ENCODE peak calls at places on chromosomes 5 and 9, in five cellular contexts. Y is CD4-positive, CD25-positive, alpha-beta regulatory T cell; H is GM12865; U is NCI-H2081; B is stimulated activated CD4-positive, alpha-beta T cell treated with anti-CD3 and anti-CD28 coated beads, Interleukin-4, amount 100 ng/mL, for 4 hours. X is an unnamed sample.

GRCh38 chr5:161340012-161340411 is 206.5 kb downstream of the GABRB2 start:
- DNase-seq in Y (no peak), H (no peak), U (no peak), B (no peak), X (no peak)

GRCh38 chr9:91245432-91246313 is 116.0 kb downstream of the AUH start:
- DNase-seq in Y (peak), H (peak), U (no peak), B (no peak), X (no peak)

GRCh38 chr5:134547579-134547978 is 22.1 kb downstream of the JADE2 start:
- DNase-seq in Y (no peak), H (no peak), U (no peak), B (no peak), X (no peak)

GRCh38 chr9:91056917-91057316 is 255.3 kb downstream of the SYK start:
- DNase-seq in Y (no peak), H (no peak), U (no peak), B (no peak), X (no peak)

GRCh38 chr9:107345327-107345726 is 62.2 kb downstream of the RAD23B start:
- DNase-seq in Y (no peak), H (no peak), U (peak), B (no peak), X (no peak)

GRCh38 chr5:111774525-111774924 is 17.5 kb upstream of the NREP start:
- DNase-seq in Y (no peak), H (peak), U (no peak), B (no peak), X (no peak)

GRCh38 chr9:69388596-69388995 is 63.6 kb downstream of the ENTREP1 start:
- DNase-seq in Y (no peak), H (no peak), U (no peak), B (no peak), X (no peak)

GRCh38 chr9:87601175-87601574 is 103.5 kb downstream of the DAPK1 start:
- DNase-seq in Y (no peak), H (no peak), U (no peak), B (no peak), X (no peak)

GRCh38 chr5:81895312-81895711 is 76.5 kb upstream of the ATG10 start:
- DNase-seq in Y (no peak), H (no peak), U (no peak), B (no peak), X (no peak)

GRCh38 chr9:38253200-38253599 is 139.3 kb upstream of the ALDH1B1 start:
- DNase-seq in Y (no peak), H (no peak), U (no peak), B (no peak), X (no peak)

GRCh38 chr5:139164020-139164419 is 34.1 kb downstream of the SIL1 start:
- DNase-seq in Y (no peak), H (no peak), U (no peak), B (no peak), X (no peak)

GRCh38 chr9:122115176-122116035 is 22.3 kb upstream of the TTLL11 start:
- DNase-seq in Y (no peak), H (no peak), U (no peak), B (no peak), X (no peak)

GRCh38 chr5:37724395-37725125 is 115.3 kb downstream of the GDNF start:
- DNase-seq in Y (no peak), H (no peak), U (no peak), B (no peak), X (no peak)

GRCh38 chr9:124342946-124343485 is 72.2 kb downstream of the PSMB7 start:
- DNase-seq in Y (no peak), H (no peak), U (peak), B (no peak), X (no peak)

GRCh38 chr9:93451762-93452709 is 551 bp downstream of the FAM120A start:
- DNase-seq in Y (peak), H (peak), U (peak), B (peak), X (peak)

GRCh38 chr5:173726848-173727557 is 110.6 kb upstream of the BOD1 start:
- DNase-seq in Y (no peak), H (no peak), U (no peak), B (no peak), X (no peak)

GRCh38 chr9:31996331-31996730 is 388.1 kb upstream of the ACO1 start:
- DNase-seq in Y (peak), H (no peak), U (no peak), B (no peak), X (no peak)

GRCh38 chr9:133779081-133779480 is 40.9 kb upstream of the SARDH start:
- DNase-seq in Y (no peak), H (no peak), U (no peak), B (no peak), X (no peak)

GRCh38 chr5:125376059-125376641 is 629.7 kb upstream of the ZNF608 start:
- DNase-seq in Y (no peak), H (no peak), U (no peak), B (no peak), X (no peak)

GRCh38 chr5:149618581-149619248 is 37.4 kb downstream of the ARHGEF37 start:
- DNase-seq in Y (peak), H (peak), U (peak), B (no peak), X (no peak)

GRCh38 chr9:104301770-104302169 is 202.3 kb upstream of the OR13F1 start:
- DNase-seq in Y (no peak), H (no peak), U (peak), B (no peak), X (no peak)

GRCh38 chr5:76256116-76256889 is 146.8 kb upstream of the IQGAP2 start:
- DNase-seq in Y (peak), H (peak), U (peak), B (peak), X (peak)

GRCh38 chr5:114686345-114686744 is 324.5 kb downstream of the KCNN2 start:
- DNase-seq in Y (no peak), H (no peak), U (no peak), B (no peak), X (no peak)

GRCh38 chr5:13524931-13525330 is 419.6 kb downstream of the DNAH5 start:
- DNase-seq in Y (no peak), H (no peak), U (no peak), B (no peak), X (no peak)

GRCh38 chr5:159050408-159051091 is 49.2 kb downstream of the EBF1 start:
- DNase-seq in Y (no peak), H (peak), U (peak), B (no peak), X (no peak)

GRCh38 chr5:14696057-14696456 is 31.5 kb downstream of the OTULIN start:
- DNase-seq in Y (no peak), H (no peak), U (no peak), B (no peak), X (no peak)

GRCh38 chr5:119578937-119579336 is 50.4 kb upstream of the FAM170A start:
- DNase-seq in Y (peak), H (peak), U (peak), B (no peak), X (no peak)

GRCh38 chr5:123367739-123368138 is 55.5 kb downstream of the CEP120 start:
- DNase-seq in Y (peak), H (peak), U (peak), B (no peak), X (no peak)

GRCh38 chr5:140381972-140382371 is 19.7 kb upstream of the ANKHD1 start:
- DNase-seq in Y (no peak), H (no peak), U (no peak), B (no peak), X (no peak)

GRCh38 chr9:33184947-33185346 is 17.8 kb upstream of the B4GALT1 start:
- DNase-seq in Y (no peak), H (no peak), U (no peak), B (no peak), X (no peak)

GRCh38 chr9:2597483-2597882 is 24.1 kb upstream of the VLDLR start:
- DNase-seq in Y (no peak), H (no peak), U (no peak), B (no peak), X (no peak)

GRCh38 chr9:120617637-120617979 is 37.6 kb upstream of the CDK5RAP2 start:
- DNase-seq in Y (no peak), H (no peak), U (no peak), B (no peak), X (no peak)

GRCh38 chr9:135607401-135608293 is 31.7 kb downstream of the GLT6D1 start:
- DNase-seq in Y (no peak), H (no peak), U (no peak), B (no peak), X (no peak)

GRCh38 chr5:58335518-58335917 is 124.4 kb downstream of the PLK2 start:
- DNase-seq in Y (no peak), H (no peak), U (no peak), B (no peak), X (no peak)

GRCh38 chr9:135914921-135915320 is 7.6 kb upstream of the CAMSAP1 start:
- DNase-seq in Y (no peak), H (no peak), U (no peak), B (no peak), X (no peak)

GRCh38 chr9:36074870-36075532 is 38.3 kb downstream of the RECK start:
- DNase-seq in Y (no peak), H (peak), U (no peak), B (no peak), X (no peak)

GRCh38 chr5:135242021-135242480 is 157.0 kb downstream of the MACROH2A1 start:
- DNase-seq in Y (no peak), H (no peak), U (no peak), B (no peak), X (no peak)

GRCh38 chr5:174520420-174521396 is 203.7 kb upstream of the MSX2 start:
- DNase-seq in Y (no peak), H (no peak), U (no peak), B (no peak), X (peak)